ENCODE peak calls at places on chromosomes 16 and 17, in four cellular contexts. U is SW 1271, R is M059J, Z is suprapubic skin. B is an unnamed sample.

GRCh38 chr17:29617125-29617480 is 5.6 kb downstream of the CORO6 start:
- DNase-seq in R (no peak), U (no peak), Z (peak), B (no peak)

GRCh38 chr16:75109732-75110243 is 6.8 kb downstream of the LDHD start:
- DNase-seq in Z (no peak), U (no peak), R (peak), B (no peak)

GRCh38 chr17:48510761-48511604 is 19.8 kb downstream of the HOXB1 start:
- DNase-seq in Z (no peak), R (no peak), U (no peak), B (no peak)

GRCh38 chr16:49623501-49624266 is 232.2 kb downstream of the ZNF423 start:
- DNase-seq in Z (peak), R (no peak), U (no peak), B (no peak)

GRCh38 chr17:77496831-77497577 is 356.2 kb downstream of the SEC14L1 start:
- DNase-seq in R (no peak), U (no peak), Z (peak), B (no peak)

GRCh38 chr17:82095777-82096708 is 2.0 kb downstream of the FASN start:
- DNase-seq in U (no peak), Z (no peak), R (no peak), B (no peak)

GRCh38 chr17:44038604-44039007 is 23.8 kb upstream of the TMEM101 start:
- DNase-seq in U (no peak), Z (no peak), R (no peak), B (no peak)

GRCh38 chr16:67241008-67241900 is 6.0 kb downstream of the FHOD1 start:
- DNase-seq in Z (no peak), U (peak), R (peak), B (peak)

GRCh38 chr16:86566966-86567700 is 504 bp downstream of the FOXC2 start:
- DNase-seq in U (peak), R (peak), Z (no peak), B (no peak)

GRCh38 chr16:88468289-88469129 is 15.4 kb downstream of the ZFPM1 start:
- DNase-seq in R (peak), U (peak), Z (no peak), B (no peak)

B was measured in GOT3.